ENCODE peak calls at places on chromosomes 2 and 18, in six cellular contexts. R is DND-41, T is astrocyte, M is H9, N is PC-3, A is MM.1S. S is an unnamed sample.

GRCh38 chr2:46381263-46381849 is 84.1 kb downstream of the EPAS1 start:
- DNase-seq in N (no peak), R (no peak), T (peak; percentile 2), M (peak; percentile 19), A (no peak), S (peak; percentile 76)

GRCh38 chr2:19216676-19217075 is 141.7 kb downstream of the OSR1 start:
- DNase-seq in A (no peak), T (no peak), R (no peak), N (no peak), M (no peak), S (no peak)

GRCh38 chr18:79513381-79514081 is 117.8 kb downstream of the NFATC1 start:
- DNase-seq in R (no peak), T (no peak), A (no peak), N (no peak), M (peak; percentile 19), S (peak; percentile 52)

GRCh38 chr2:199663157-199663556 is 187.8 kb downstream of the FTCDNL1 start:
- DNase-seq in M (no peak), R (no peak), N (no peak), T (no peak), A (peak; percentile 28), S (no peak)

GRCh38 chr2:217918220-217919024 is 84.4 kb downstream of the TNS1 start:
- DNase-seq in T (peak; percentile 42), R (no peak), N (peak; percentile 33), A (no peak), M (peak; percentile 74), S (peak; percentile 76)

GRCh38 chr2:29394311-29394710 is 279.1 kb downstream of the CLIP4 start:
- DNase-seq in N (no peak), A (no peak), T (no peak), M (no peak), R (no peak), S (no peak)

GRCh38 chr2:96602330-96602823 is 35.7 kb downstream of the KANSL3 start:
- DNase-seq in T (no peak), R (no peak), N (peak; percentile 42), A (no peak), M (no peak), S (no peak)

GRCh38 chr2:202051499-202052161 is 18.0 kb downstream of the FZD7 start:
- DNase-seq in R (no peak), T (peak; percentile 71), M (no peak), A (no peak), N (no peak), S (peak; percentile 18)

GRCh38 chr2:25089605-25090424 is 47.9 kb downstream of the EFR3B start:
- DNase-seq in M (peak; percentile 48), T (no peak), A (no peak), R (no peak), N (no peak), S (no peak)

GRCh38 chr2:31031132-31031706 is 107.0 kb downstream of the GALNT14 start:
- DNase-seq in T (no peak), A (no peak), R (no peak), M (no peak), N (no peak), S (no peak)

GRCh38 chr2:134718095-134718955 is 475 bp downstream of the TMEM163 start:
- DNase-seq in R (no peak), A (no peak), M (peak; percentile 46), N (no peak), T (no peak), S (no peak)

GRCh38 chr18:2535419-2535910 is 35.8 kb downstream of the METTL4 start:
- DNase-seq in N (no peak), A (no peak), T (no peak), R (no peak), M (no peak), S (no peak)
- H3K9me3 ChIP-seq in N (no peaks in the 10 kb centered on the region), A (no peaks in the 10 kb centered on the region), T (no peaks in the 10 kb centered on the region), R (no peaks in the 10 kb centered on the region), M (no peaks in the 10 kb centered on the region), S (no peaks in the 10 kb centered on the region)

GRCh38 chr2:54021702-54022101 is 50.9 kb upstream of the PSME4 start:
- DNase-seq in M (no peak), T (no peak), A (no peak), N (no peak), R (no peak), S (no peak)
- TF ChIP-seq CTCF in M (no peak), T (no peak), A (no peak), N (no peak), R (no peak), S (no peak)

DNA sequence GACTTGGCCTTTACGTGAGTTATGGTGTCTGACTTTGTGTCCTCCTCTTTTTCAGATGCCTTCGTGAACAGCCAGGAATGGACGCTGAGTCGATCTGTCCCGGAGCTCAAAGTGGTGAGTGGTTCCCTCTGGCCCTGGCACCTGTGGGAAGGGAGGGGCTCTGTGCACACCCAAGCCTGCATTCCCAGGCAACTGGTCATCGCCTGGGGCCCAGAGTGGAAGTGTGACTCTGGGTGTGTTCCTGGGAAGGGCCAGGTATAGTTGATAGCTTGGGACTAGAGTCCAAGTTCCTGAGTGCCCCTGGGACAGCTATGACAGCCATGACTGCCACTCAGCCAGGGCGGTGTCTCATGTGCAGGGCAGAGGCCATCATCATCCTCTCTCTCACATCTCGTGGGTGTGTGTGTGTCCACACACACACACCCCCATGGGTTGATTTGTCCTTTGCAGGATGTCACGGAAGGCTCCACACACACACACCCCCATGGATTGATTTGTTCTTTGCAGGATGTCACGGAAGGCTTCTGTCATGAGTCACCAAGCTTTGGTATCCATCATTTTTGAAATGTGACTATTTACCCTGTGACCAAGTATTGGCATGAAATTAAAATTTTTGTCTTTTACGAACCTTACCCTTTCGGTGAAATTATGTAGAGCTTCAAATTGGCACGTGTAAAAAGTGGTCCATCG is 215.4 kb downstream of the AGAP1 start:
- DNase-seq in A (no peak), T (peak; percentile 47), R (no peak), M (no peak), N (peak; percentile 97), S (peak; percentile 72)
- H2AFZ ChIP-seq in A (no peak overlapping the region), T (no peak overlapping the region), R (no peak overlapping the region), M (no peak overlapping the region), N (no peak overlapping the region), S (no peak overlapping the region)

GRCh38 chr2:2731885-2732284 is 400.8 kb upstream of the MYT1L start:
- DNase-seq in M (no peak), A (no peak), N (no peak), R (no peak), T (no peak), S (no peak)

GRCh38 chr2:2734308-2734707 is 403.2 kb upstream of the MYT1L start:
- DNase-seq in M (no peak), R (no peak), T (no peak), A (no peak), N (no peak), S (no peak)

GRCh38 chr2:2731101-2731850 is 400.2 kb upstream of the MYT1L start:
- DNase-seq in N (no peak), T (no peak), R (no peak), M (no peak), A (no peak), S (no peak)

GRCh38 chr2:2733818-2734217 is 402.7 kb upstream of the MYT1L start:
- DNase-seq in N (no peak), T (no peak), R (no peak), M (no peak), A (no peak), S (peak; percentile 22)

DNA sequence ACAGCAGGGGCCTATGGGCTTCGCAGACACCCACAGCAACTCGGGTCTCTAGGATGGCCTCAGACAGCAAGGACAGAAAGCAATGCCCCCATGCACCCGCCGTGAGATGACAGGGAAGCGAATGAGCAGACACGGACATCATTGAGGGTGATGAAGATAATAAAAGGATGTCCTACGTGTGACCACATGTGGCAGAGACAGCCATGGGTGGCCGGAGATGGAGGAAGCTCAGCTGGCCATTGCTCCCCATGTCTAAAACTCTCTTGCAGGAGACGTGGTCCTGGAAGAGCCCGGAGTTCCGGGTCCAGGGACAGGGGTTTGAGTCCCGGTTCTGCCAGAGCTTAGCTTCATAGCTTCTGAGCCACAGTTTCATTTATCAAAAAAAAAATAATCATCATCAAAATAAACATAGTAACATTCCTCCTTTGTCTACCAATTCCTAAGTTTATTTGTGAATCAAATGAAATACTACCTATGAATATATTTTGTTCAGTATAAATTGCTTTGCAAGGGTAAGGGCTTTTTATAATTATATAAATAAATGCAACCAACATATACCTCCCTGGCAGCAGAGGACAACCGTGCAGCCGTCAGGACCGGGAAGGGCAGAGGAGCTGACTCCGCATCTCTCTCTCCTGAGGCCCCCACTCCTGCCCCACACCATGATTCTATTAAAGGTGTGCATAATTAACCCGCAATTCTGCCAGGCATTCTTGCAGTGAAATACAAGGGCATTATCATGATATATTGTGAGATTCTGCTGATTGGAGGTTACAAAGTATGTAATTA is 401.4 kb upstream of the MYT1L start:
- DNase-seq in A (no peak), R (no peak), M (no peak), N (no peak), T (no peak), S (no peak)
- H3K9me3 ChIP-seq in A (no peaks in the 10 kb centered on the region), R (peaks cover 2% of the 10 kb centered on the region), M (no peaks in the 10 kb centered on the region), N (no peaks in the 10 kb centered on the region), T (peaks cover 4% of the 10 kb centered on the region), S (peaks cover 3% of the 10 kb centered on the region)

GRCh38 chr2:180004731-180005130 is 2.4 kb downstream of the CWC22 start:
- DNase-seq in M (no peak), T (peak; percentile 24), N (no peak), A (no peak), R (no peak), S (peak; percentile 77)

GRCh38 chr2:180003566-180003965 is 3.5 kb downstream of the CWC22 start:
- DNase-seq in M (no peak), T (no peak), R (no peak), N (peak; percentile 70), A (no peak), S (no peak)

GRCh38 chr2:180000434-180000833 is 6.7 kb downstream of the CWC22 start:
- DNase-seq in R (no peak), A (no peak), M (no peak), T (peak; percentile 25), N (peak; percentile 36), S (no peak)

GRCh38 chr2:180002198-180002597 is 4.9 kb downstream of the CWC22 start:
- DNase-seq in A (no peak), M (no peak), T (no peak), N (no peak), R (no peak), S (no peak)

GRCh38 chr2:180001726-180002125 is 5.4 kb downstream of the CWC22 start:
- DNase-seq in M (no peak), A (no peak), R (no peak), T (no peak), N (no peak), S (no peak)
- TF ChIP-seq CTCF in M (no peak), A (no peak), R (no peak), T (no peak), N (peak; percentile 40), S (peak; percentile 25)

DNA sequence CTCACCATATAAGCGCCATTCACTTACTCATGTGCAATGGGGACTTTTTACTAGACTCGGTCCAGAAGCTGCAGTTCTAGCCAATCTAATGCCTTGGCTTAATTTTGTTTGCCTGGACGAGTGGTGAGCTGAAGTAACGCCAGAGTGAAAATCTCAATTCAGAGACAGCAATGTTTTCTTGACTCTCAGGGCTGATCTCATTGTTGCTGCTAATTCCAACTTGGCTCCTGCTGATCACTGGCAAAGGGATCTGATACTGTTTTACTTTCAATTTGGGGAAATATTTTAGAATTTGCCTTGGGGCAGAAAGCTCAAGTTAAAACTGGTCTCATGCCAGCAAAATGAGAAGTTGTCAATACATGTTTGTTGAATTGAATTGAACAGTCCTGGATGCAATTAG is 906.6 kb upstream of the CDH2 start:
- DNase-seq in N (no peak), A (no peak), T (no peak), R (no peak), M (no peak), S (no peak)
- H2AFZ ChIP-seq in N (no peak overlapping the region), A (no peak overlapping the region), T (no peak overlapping the region), R (no peak overlapping the region), M (no peak overlapping the region), S (peak overlapping the region; percentile 25)